ENCODE peak calls at places on chromosomes 6 and 20, in four cellular contexts. Z, D, Y and N are unnamed samples.

GRCh38 chr6:100460650-100461204 is 4.0 kb downstream of the SIM1 start:
- DNase-seq in Y (peak), Z (no peak), D (no peak), N (no peak)

GRCh38 chr20:45433316-45433715 is 17.4 kb downstream of the PIGT start:
- DNase-seq in Y (no peak), Z (peak), D (no peak), N (no peak)

GRCh38 chr6:33426590-33427563 is 7.0 kb downstream of the SYNGAP1 start:
- DNase-seq in D (no peak), Y (no peak), Z (no peak), N (no peak)

GRCh38 chr20:59515013-59515905 is 89.1 kb upstream of the PHACTR3 start:
- DNase-seq in Y (peak), Z (peak), D (no peak), N (no peak)

GRCh38 chr20:10306440-10307358 is 88.1 kb downstream of the SNAP25 start:
- DNase-seq in Z (peak), D (no peak), Y (no peak), N (no peak)

GRCh38 chr6:159312204-159312603 is 143.0 kb downstream of the FNDC1 start:
- DNase-seq in D (no peak), Y (no peak), Z (no peak), N (no peak)

GRCh38 chr20:51366155-51366886 is 176.2 kb downstream of the NFATC2 start:
- DNase-seq in Y (no peak), D (no peak), Z (peak), N (no peak)

GRCh38 chr6:89295981-89296380 is 19.1 kb downstream of the GABRR2 start:
- DNase-seq in Z (no peak), D (no peak), Y (no peak), N (no peak)

GRCh38 chr20:36312724-36313441 is 6.7 kb downstream of the DLGAP4 start:
- DNase-seq in D (no peak), Y (no peak), Z (no peak), N (no peak)

GRCh38 chr6:82691997-82692396 is 328.4 kb downstream of the TPBG start:
- DNase-seq in D (no peak), Y (no peak), Z (no peak), N (no peak)

GRCh38 chr6:170284126-170284773 is 6.6 kb downstream of the DLL1 start:
- DNase-seq in Z (no peak), D (no peak), Y (no peak), N (no peak)

GRCh38 chr6:79266051-79266450 is 31.6 kb upstream of the HMGN3 start:
- DNase-seq in D (no peak), Z (no peak), Y (no peak), N (no peak)

GRCh38 chr20:16129411-16129810 is 443.8 kb downstream of the KIF16B start:
- DNase-seq in Z (no peak), Y (no peak), D (no peak), N (no peak)

GRCh38 chr6:133923938-133924593 is 29.0 kb upstream of the TBPL1 start:
- DNase-seq in Z (peak), D (peak), Y (peak), N (peak)

GRCh38 chr6:25617997-25618396 is 34.0 kb upstream of the SCGN start:
- DNase-seq in Y (no peak), D (no peak), Z (no peak), N (no peak)

GRCh38 chr6:39380837-39381534 is 58.5 kb upstream of the KCNK16 start:
- DNase-seq in Z (no peak), D (no peak), Y (no peak), N (no peak)

GRCh38 chr6:34005845-34006644 is 139.8 kb downstream of the GRM4 start:
- DNase-seq in Z (no peak), D (no peak), Y (no peak), N (no peak)

GRCh38 chr6:100262086-100262485 is 202.6 kb downstream of the SIM1 start:
- DNase-seq in Z (no peak), D (no peak), Y (no peak), N (no peak)

GRCh38 chr20:33656783-33657703 is 5.1 kb upstream of the C20orf144 start:
- DNase-seq in Z (no peak), D (no peak), Y (no peak), N (no peak)
- TF ChIP-seq CHD1 in Z (no peak), D (no peak), Y (no peak), N (no peak)

GRCh38 chr20:40564997-40565680 is 123.9 kb downstream of the MAFB start:
- DNase-seq in D (no peak), Y (no peak), Z (peak), N (no peak)
- H3K4me3 ChIP-seq in D (no peak), Y (no peak), Z (no peak), N (no peak)

DNA sequence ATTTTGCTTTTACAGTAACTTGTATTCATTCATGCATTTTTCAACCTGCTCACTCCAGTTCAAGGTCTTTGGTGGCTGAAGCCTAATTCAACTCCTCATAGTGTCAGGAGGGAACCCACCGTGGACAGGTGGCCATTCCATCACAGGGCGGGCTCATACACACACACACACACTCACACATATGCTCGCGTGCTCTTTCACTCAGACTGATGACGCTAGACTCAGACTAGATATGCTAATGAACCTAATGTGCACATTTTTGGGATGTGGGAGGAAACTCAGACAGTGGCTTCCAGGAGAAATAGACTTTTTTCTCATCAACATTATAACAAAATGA is 56.7 kb downstream of the TRIM27 start:
- DNase-seq in Z (peak), Y (no peak), D (no peak), N (no peak)
- H3K27ac ChIP-seq in Z (no peak), Y (peak), D (no peak), N (peak)

GRCh38 chr6:144655376-144655775 is 370.2 kb downstream of the UTRN start:
- DNase-seq in D (no peak), Y (no peak), Z (peak), N (no peak)

GRCh38 chr6:144651219-144651618 is 366.1 kb downstream of the UTRN start:
- DNase-seq in Z (no peak), Y (no peak), D (no peak), N (no peak)

GRCh38 chr6:144649085-144649484 is 363.9 kb downstream of the UTRN start:
- DNase-seq in Z (no peak), Y (no peak), D (no peak), N (no peak)

GRCh38 chr6:144653885-144654505 is 368.9 kb downstream of the UTRN start:
- DNase-seq in D (peak), Z (no peak), Y (no peak), N (no peak)

DNA sequence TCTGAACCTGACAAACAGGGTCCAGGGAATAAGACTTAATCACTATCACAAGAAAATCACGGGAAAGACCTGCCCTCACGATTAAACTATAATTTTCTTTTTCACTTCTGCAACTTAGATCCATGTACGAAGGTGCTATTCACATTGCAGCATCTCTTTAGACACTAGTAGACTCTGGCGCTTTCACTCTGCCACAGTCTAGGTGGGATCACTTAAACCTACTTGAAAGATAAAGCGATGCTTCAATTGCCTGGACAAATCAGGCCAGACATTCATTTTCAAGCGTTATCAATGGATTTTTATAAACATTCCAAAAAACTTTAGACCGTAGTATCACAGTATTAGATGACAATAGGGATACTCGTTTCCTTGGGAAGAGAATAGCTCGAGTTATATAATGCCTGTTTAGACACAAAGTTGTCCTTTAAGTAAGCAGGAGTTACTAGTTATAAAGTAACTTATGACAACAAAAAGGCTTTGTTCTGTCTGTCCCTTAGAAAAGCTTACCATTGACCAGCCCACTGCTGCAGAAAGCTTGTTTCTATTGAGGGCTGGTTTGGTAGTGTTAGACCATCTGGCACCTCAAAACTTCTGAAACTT is 367.3 kb downstream of the UTRN start:
- DNase-seq in D (no peak), Y (no peak), Z (no peak), N (no peak)
- TF ChIP-seq CHD1 in D (no peak), Y (no peak), Z (no peak), N (no peak)